ENCODE peak calls at places on chromosomes 11 and 22, in four cellular contexts. V, K, C and X are unnamed samples. For H3K36me3, the result is how much of the 10 kb centered on the place peaks cover.

GRCh38 chr11:56890584-56891305 is 98.0 kb upstream of the OR5AK2 start:
- DNase-seq in K (no peak), C (no peak), V (peak), X (no peak)

GRCh38 chr22:19325296-19325950 is 33.9 kb upstream of the CLTCL1 start:
- DNase-seq in K (no peak), C (no peak), V (peak), X (no peak)

GRCh38 chr11:75077316-75077715 is 19.4 kb downstream of the OR2AT4 start:
- DNase-seq in C (no peak), K (no peak), V (peak), X (no peak)

GRCh38 chr22:50260801-50261614 is 475 bp downstream of the MAPK12 start:
- DNase-seq in C (no peak), K (no peak), V (no peak), X (peak)

GRCh38 chr11:104522650-104523049 is 358.7 kb upstream of the PDGFD start:
- DNase-seq in K (no peak), C (no peak), V (no peak), X (no peak)

GRCh38 chr11:128859563-128860441 is 7.3 kb downstream of the KCNJ1 start:
- DNase-seq in K (peak), C (no peak), V (peak), X (peak)

GRCh38 chr11:18671246-18671645 is 27.3 kb upstream of the TMEM86A start:
- DNase-seq in K (no peak), V (peak), C (no peak), X (no peak)

GRCh38 chr22:39177791-39178190 is 25.3 kb upstream of the CBX7 start:
- DNase-seq in C (no peak), K (no peak), V (no peak), X (no peak)

GRCh38 chr11:29627541-29627940 is 389.3 kb downstream of the KCNA4 start:
- DNase-seq in V (no peak), C (no peak), K (no peak), X (no peak)

GRCh38 chr11:134740590-134741342 is 328.7 kb upstream of the B3GAT1 start:
- DNase-seq in V (no peak), K (no peak), C (no peak), X (no peak)

GRCh38 chr11:69636870-69637600 is 3.9 kb upstream of the CCND1 start:
- DNase-seq in V (no peak), C (no peak), K (no peak), X (no peak)

GRCh38 chr11:2527621-2528291 is 82.9 kb downstream of the KCNQ1 start:
- DNase-seq in K (no peak), V (no peak), C (no peak), X (no peak)

GRCh38 chr11:86790073-86790727 is 10.1 kb upstream of the PRSS23 start:
- DNase-seq in C (no peak), V (no peak), K (no peak), X (no peak)

GRCh38 chr11:1863352-1864215 is 10.7 kb downstream of the LSP1 start:
- DNase-seq in V (peak), C (no peak), K (peak), X (peak)

GRCh38 chr11:131609921-131610320 is 239.5 kb downstream of the NTM start:
- DNase-seq in K (no peak), C (no peak), V (no peak), X (no peak)

GRCh38 chr22:50485221-50486131 is 1.2 kb upstream of the MIOX start:
- DNase-seq in K (no peak), V (no peak), C (no peak), X (peak)

GRCh38 chr11:93123351-93123898 is 74.4 kb downstream of the SLC36A4 start:
- DNase-seq in V (no peak), C (no peak), K (no peak), X (no peak)

GRCh38 chr22:20111045-20111688 is 4.7 kb upstream of the RANBP1 start:
- DNase-seq in V (peak), K (no peak), C (no peak), X (peak)

GRCh38 chr22:31737932-31738331 is 12.0 kb downstream of the PRR14L start:
- DNase-seq in K (no peak), V (no peak), C (no peak), X (no peak)
- H3K36me3 ChIP-seq in K (half or more), V (under half), C (under half), X (under half)

GRCh38 chr11:68575025-68575665 is 109.2 kb upstream of the GAL start:
- DNase-seq in K (no peak), C (no peak), V (no peak), X (no peak)
- H3K36me3 ChIP-seq in K (half or more), C (half or more), V (under half), X (half or more)

GRCh38 chr11:4127357-4127756 is 32.8 kb downstream of the RRM1 start:
- DNase-seq in K (no peak), C (no peak), V (no peak), X (no peak)

GRCh38 chr11:4123218-4123617 is 28.6 kb downstream of the RRM1 start:
- DNase-seq in C (no peak), K (no peak), V (no peak), X (no peak)

GRCh38 chr11:4125141-4125540 is 30.5 kb downstream of the RRM1 start:
- DNase-seq in K (no peak), V (peak), C (no peak), X (no peak)
- H3K36me3 ChIP-seq in K (half or more), V (under half), C (half or more), X (half or more)

GRCh38 chr11:72712168-72712721 is 38.0 kb upstream of the PDE2A start:
- DNase-seq in V (no peak), C (no peak), K (no peak), X (peak)
- H3K36me3 ChIP-seq in V (half or more), C (under half), K (under half), X (under half)